ENCODE peak calls at places on chromosomes 4 and X, in six cellular contexts. B, M, K, G, U and C are unnamed samples. For H3K9me3, the result is how much of the 10 kb centered on the place peaks cover.

GRCh38 chr4:186770446-186771175 is 47.0 kb upstream of the FAT1 start:
- DNase-seq in G (no peak), K (no peak), M (no peak), B (no peak), U (no peak), C (no peak)

GRCh38 chrX:20547649-20548051 is 280.9 kb upstream of the RPS6KA3 start:
- DNase-seq in K (no peak), G (no peak), M (no peak), B (no peak), U (no peak), C (no peak)

GRCh38 chrX:130030826-130031225 is 48.4 kb downstream of the BCORL1 start:
- DNase-seq in U (no peak), B (no peak), K (no peak), G (no peak), M (no peak), C (no peak)

GRCh38 chrX:15299945-15300851 is 15.2 kb downstream of the ASB11 start:
- DNase-seq in U (no peak), G (no peak), K (no peak), M (no peak), B (no peak), C (no peak)

GRCh38 chrX:74467656-74468055 is 46.4 kb downstream of the SLC16A2 start:
- DNase-seq in B (no peak), K (peak), U (no peak), M (no peak), G (no peak), C (no peak)

GRCh38 chr4:147638942-147639341 is 21.7 kb downstream of the TMEM184C start:
- DNase-seq in G (no peak), M (no peak), U (no peak), B (no peak), K (no peak), C (no peak)

GRCh38 chrX:15404712-15405111 is 20.5 kb upstream of the VEGFD start:
- DNase-seq in U (no peak), M (no peak), G (no peak), B (peak), K (no peak), C (no peak)

GRCh38 chrX:42695800-42696358 is 82.1 kb downstream of the PPP1R2C start:
- DNase-seq in U (no peak), G (no peak), M (no peak), K (no peak), B (no peak), C (no peak)

GRCh38 chr4:38957947-38958346 is 74.3 kb downstream of the TMEM156 start:
- DNase-seq in G (no peak), U (no peak), M (no peak), B (no peak), K (no peak), C (no peak)

GRCh38 chrX:115936008-115936407 is 234.5 kb upstream of the AGTR2 start:
- DNase-seq in G (no peak), K (no peak), B (no peak), M (no peak), U (no peak), C (no peak)
- H3K9me3 ChIP-seq in G (under half), K (under half), B (under half), M (under half), U (under half), C (under half)

DNA sequence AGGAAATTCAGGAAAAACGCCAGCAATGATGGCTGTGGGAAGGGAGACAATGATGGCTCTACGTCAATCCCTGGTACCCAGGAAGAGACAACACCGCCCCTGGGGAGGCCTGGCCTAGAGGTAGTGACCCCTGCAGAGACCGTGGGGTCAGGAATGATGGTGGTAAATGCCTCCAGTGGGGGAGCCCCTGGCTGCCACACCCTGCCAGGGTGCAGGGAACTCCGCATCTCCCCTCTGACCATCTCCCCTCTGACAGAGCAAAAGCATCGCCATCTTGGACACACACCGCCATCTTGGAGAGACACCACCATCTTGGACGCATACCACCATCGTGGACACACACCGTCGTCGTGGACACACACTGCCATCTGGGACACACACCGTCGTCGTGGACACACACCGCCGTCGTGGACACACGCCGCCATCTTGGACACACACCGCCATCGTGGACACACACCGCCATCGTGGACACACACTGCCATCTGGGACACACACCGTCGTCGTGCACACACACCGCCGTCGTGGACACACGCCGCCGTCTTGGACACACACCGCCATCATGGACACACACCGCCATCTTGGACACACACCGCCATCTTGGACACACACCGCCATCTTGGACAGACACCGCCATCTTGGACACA is 9.9 kb downstream of the ASMTL start:
- DNase-seq in M (peak), K (no peak), B (no peak), U (peak), G (no peak), C (no peak)
- H3K9me3 ChIP-seq in M (under half), K (under half), B (under half), U (under half), G (under half), C (under half)

DNA sequence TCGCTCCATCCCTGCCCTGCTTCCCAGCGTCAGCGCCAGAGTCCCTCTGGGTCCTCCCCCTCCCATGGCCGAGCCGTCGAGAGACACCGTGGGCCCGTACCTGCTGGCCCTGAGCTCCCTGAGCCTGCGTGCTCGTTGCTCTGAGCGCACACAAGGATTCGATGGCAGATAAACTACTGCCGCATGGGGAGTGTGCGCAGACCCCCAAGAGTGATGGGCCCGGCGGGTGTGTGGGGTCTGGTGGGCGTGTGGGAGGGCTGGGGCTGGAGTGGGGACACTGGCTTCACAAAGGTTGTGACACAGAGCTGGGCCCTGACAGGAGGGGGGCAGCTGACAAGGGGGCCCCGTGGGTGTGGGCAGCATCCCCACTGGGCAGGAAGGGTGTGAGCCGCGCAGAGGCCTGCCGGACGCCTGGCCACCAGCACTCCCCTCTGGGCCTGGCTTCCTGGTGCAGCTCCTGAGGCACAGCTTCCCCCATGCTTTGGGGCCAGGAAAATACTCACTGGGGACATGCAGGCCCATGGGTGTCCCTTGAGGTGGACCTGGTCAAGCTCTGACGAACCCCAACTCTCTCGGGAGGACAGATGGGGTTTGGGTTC is 4.8 kb upstream of the RGS12 start:
- DNase-seq in U (peak), B (no peak), G (no peak), M (peak), K (no peak), C (no peak)
- H3K9me3 ChIP-seq in U (under half), B (under half), G (under half), M (under half), K (under half), C (under half)

GRCh38 chrX:72475338-72475737 is 97.3 kb downstream of the HDAC8 start:
- DNase-seq in G (no peak), M (no peak), K (no peak), U (no peak), B (no peak), C (no peak)
- H3K9me3 ChIP-seq in G (under half), M (under half), K (under half), U (under half), B (under half), C (under half)

GRCh38 chr4:14399919-14400706 is 602.2 kb upstream of the CPEB2 start:
- DNase-seq in U (no peak), B (no peak), G (no peak), M (no peak), K (no peak), C (no peak)
- H3K9me3 ChIP-seq in U (under half), B (under half), G (under half), M (under half), K (under half), C (under half)

GRCh38 chr4:145732001-145732400 is 52.1 kb downstream of the C4orf51 start:
- DNase-seq in U (no peak), M (no peak), G (no peak), B (no peak), K (no peak), C (no peak)

GRCh38 chr4:145732895-145733880 is 53.2 kb downstream of the C4orf51 start:
- DNase-seq in K (peak), G (peak), B (peak), U (peak), M (peak), C (peak)

GRCh38 chr4:145734051-145734450 is 54.1 kb downstream of the C4orf51 start:
- DNase-seq in M (no peak), U (no peak), B (no peak), G (no peak), K (no peak), C (no peak)

GRCh38 chr4:145732416-145732815 is 52.5 kb downstream of the C4orf51 start:
- DNase-seq in B (no peak), U (no peak), G (no peak), K (no peak), M (no peak), C (no peak)

DNA sequence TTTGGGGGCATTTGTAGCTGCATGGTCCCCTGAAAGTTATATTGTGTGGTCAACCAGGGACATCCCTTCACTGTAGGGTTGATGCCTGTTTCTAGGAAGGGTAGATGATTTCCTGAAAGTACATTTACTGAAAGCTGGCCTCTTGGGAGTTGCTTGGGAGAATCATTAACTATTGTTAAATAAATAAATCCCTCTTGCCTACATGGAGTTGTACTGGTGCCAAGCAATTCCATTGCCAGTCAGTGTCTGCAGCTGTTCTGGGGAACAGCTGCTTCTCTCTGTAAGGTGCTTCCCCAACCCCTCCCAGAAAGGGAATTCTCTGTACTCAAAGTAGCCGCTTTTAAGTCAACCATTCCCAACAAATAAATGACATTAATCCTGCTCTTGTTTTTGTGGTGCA is 51.1 kb downstream of the C4orf51 start:
- DNase-seq in K (no peak), B (no peak), M (no peak), G (no peak), U (no peak), C (no peak)
- H3K9me3 ChIP-seq in K (under half), B (under half), M (under half), G (under half), U (under half), C (under half)

DNA sequence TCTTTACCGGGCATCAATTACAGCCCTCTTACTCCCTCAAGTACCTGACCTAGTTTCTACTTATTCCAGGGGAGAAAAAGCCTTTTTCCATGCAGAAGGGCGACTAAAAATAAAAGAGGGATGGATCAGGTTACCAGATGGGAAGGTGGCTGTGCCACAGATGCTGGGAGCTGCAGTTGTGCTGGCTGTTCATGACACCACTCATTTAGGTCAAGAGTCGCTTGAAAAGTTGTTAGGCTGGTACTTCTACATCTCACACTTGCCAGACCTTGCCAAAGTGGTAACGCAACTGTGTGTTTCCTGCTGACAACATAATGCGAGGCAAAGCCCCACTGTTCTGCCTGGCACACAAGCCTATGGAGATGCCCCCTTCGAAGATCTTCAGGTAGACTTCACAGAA is 148.4 kb upstream of the FGF16 start:
- DNase-seq in K (no peak), M (no peak), G (no peak), B (no peak), U (no peak), C (no peak)
- H3K9me3 ChIP-seq in K (under half), M (under half), G (under half), B (under half), U (under half), C (under half)

GRCh38 chr4:14566518-14566917 is 435.8 kb upstream of the CPEB2 start:
- DNase-seq in M (no peak), K (no peak), B (no peak), U (no peak), G (no peak), C (no peak)

GRCh38 chr4:14559641-14560040 is 442.6 kb upstream of the CPEB2 start:
- DNase-seq in B (no peak), M (no peak), K (no peak), G (no peak), U (no peak), C (no peak)

GRCh38 chr4:14564281-14564680 is 438.0 kb upstream of the CPEB2 start:
- DNase-seq in M (no peak), G (no peak), B (no peak), U (no peak), K (no peak), C (no peak)

GRCh38 chr4:14560577-14560976 is 441.7 kb upstream of the CPEB2 start:
- DNase-seq in K (no peak), M (no peak), B (no peak), U (no peak), G (no peak), C (no peak)

GRCh38 chr4:14562901-14563300 is 439.4 kb upstream of the CPEB2 start:
- DNase-seq in U (no peak), B (no peak), K (no peak), M (no peak), G (no peak), C (no peak)
- H3K9me3 ChIP-seq in U (under half), B (under half), K (under half), M (under half), G (under half), C (under half)